ENCODE peak calls at places on chromosomes 4 and X, in ten cellular contexts. U is foreskin fibroblast; D is NCI-H1105; F is upper lobe of right lung; H is stimulated activated CD4-positive, alpha-beta T cell treated with anti-CD3 and anti-CD28 coated beads, TNF-alpha, amount 100 ng/mL, for 1 hour; V is astrocyte of the cerebellum; J is LNCaP clone FGC; O is stimulated activated CD8-positive, alpha-beta memory T cell treated with anti-CD3 and anti-CD28 coated beads, Interleukin-12 subunit alpha, Interleukin-12 subunit beta, amount 100 ng/mL, for 1 hour; A is A172; L is GM20000. X is an unnamed sample.

GRCh38 chr4:47690611-47691010 is 147.3 kb downstream of the CORIN start:
- DNase-seq in U (peak), D (no peak), F (no peak), H (no peak), V (no peak), J (no peak), O (no peak), A (no peak), L (no peak), X (no peak)

GRCh38 chrX:104324871-104325585 is 70.3 kb upstream of the ESX1 start:
- DNase-seq in U (peak), D (no peak), F (no peak), H (no peak), V (no peak), J (no peak), O (no peak), A (no peak), L (no peak), X (no peak)

GRCh38 chr4:118288097-118288496 is 64.7 kb downstream of the PRSS12 start:
- DNase-seq in U (peak), D (no peak), F (no peak), H (no peak), V (no peak), J (no peak), O (no peak), A (no peak), L (no peak), X (no peak)

GRCh38 chr4:150217192-150217591 is 138.9 kb downstream of the DCLK2 start:
- DNase-seq in U (peak), D (peak), F (no peak), H (no peak), V (peak), J (peak), O (no peak), A (peak), L (no peak), X (no peak)

GRCh38 chrX:137945470-137945869 is 379.5 kb downstream of the ZIC3 start:
- DNase-seq in U (no peak), D (no peak), F (no peak), H (no peak), V (no peak), J (no peak), O (no peak), A (no peak), L (no peak), X (no peak)

GRCh38 chr4:129328176-129328575 is 232.2 kb downstream of the C4orf33 start:
- DNase-seq in U (no peak), D (no peak), F (no peak), H (no peak), V (no peak), J (no peak), O (no peak), A (no peak), L (no peak), X (no peak)

GRCh38 chrX:24025741-24026402 is 1.1 kb downstream of the KLHL15 start:
- DNase-seq in U (peak), D (peak), F (no peak), H (no peak), V (peak), J (no peak), O (no peak), A (peak), L (no peak), X (no peak)

GRCh38 chr4:14111730-14112171 is 484.2 kb upstream of the BOD1L1 start:
- DNase-seq in U (peak), D (no peak), F (no peak), H (no peak), V (peak), J (peak), O (no peak), A (peak), L (no peak), X (no peak)

GRCh38 chr4:74410272-74410671 is 34.7 kb upstream of the AREG start:
- DNase-seq in U (peak), D (no peak), F (no peak), H (no peak), V (no peak), J (no peak), O (no peak), A (no peak), L (no peak), X (no peak)

GRCh38 chr4:75849459-75849858 is 52.8 kb downstream of the PPEF2 start:
- DNase-seq in U (no peak), D (no peak), F (no peak), H (no peak), V (no peak), J (no peak), O (no peak), A (peak), L (no peak), X (no peak)

X was measured in activated T-cell treated with anti-CD3 and anti-CD28 coated beads, Interleukin-2, amount 50 U/mL, for 4 hours.